ENCODE peak calls at places on chromosomes 11 and 22, in eight cellular contexts. Y is posterior cingulate gyrus; F is NCI-H1105 treated with DMSO at 0.1 percent for 48 hours; G is NCI-H1092; R is A549; T is trophoblast cell; D is activated CD4-positive, alpha-beta T cell treated with anti-CD3 and anti-CD28 coated beads for 24 hours; A is osteoblast. W is an unnamed sample.

GRCh38 chr11:92709329-92709728 is 260.1 kb upstream of the MTNR1B start:
- DNase-seq in Y (no peak), F (no peak), G (no peak), R (no peak), T (no peak), D (no peak), A (no peak), W (no peak)

GRCh38 chr22:19244600-19245352 is 46.7 kb downstream of the CLTCL1 start:
- DNase-seq in Y (no peak), F (no peak), G (no peak), R (no peak), T (no peak), D (no peak), A (no peak), W (no peak)

GRCh38 chr22:17835256-17835655 is 61.0 kb upstream of the BID start:
- DNase-seq in Y (no peak), F (no peak), G (no peak), R (no peak), T (no peak), D (no peak), A (no peak), W (no peak)

GRCh38 chr11:64094463-64095223 is 58.9 kb downstream of the FLRT1 start:
- DNase-seq in Y (peak), F (no peak), G (no peak), R (peak), T (peak), D (no peak), A (peak), W (peak)

GRCh38 chr22:46941958-46942815 is 179.7 kb downstream of the TBC1D22A start:
- DNase-seq in Y (no peak), F (no peak), G (no peak), R (no peak), T (peak), D (no peak), A (peak), W (no peak)

GRCh38 chr11:17098038-17098437 is 20.6 kb upstream of the RPS13 start:
- DNase-seq in Y (no peak), F (no peak), G (no peak), R (no peak), T (no peak), D (no peak), A (no peak), W (no peak)

GRCh38 chr22:36334081-36334831 is 53.5 kb downstream of the MYH9 start:
- DNase-seq in Y (no peak), F (no peak), G (no peak), R (no peak), T (peak), D (no peak), A (peak), W (peak)

GRCh38 chr11:21040615-21041014 is 371.2 kb downstream of the NELL1 start:
- DNase-seq in Y (no peak), F (no peak), G (no peak), R (no peak), T (no peak), D (no peak), A (no peak), W (no peak)

GRCh38 chr22:48372395-48372794 is 1455.3 kb downstream of the BRD1 start:
- DNase-seq in Y (no peak), F (no peak), G (no peak), R (no peak), T (no peak), D (no peak), A (peak), W (peak)

GRCh38 chr11:6321961-6322362 is 1.7 kb upstream of the CAVIN3 start:
- DNase-seq in Y (no peak), F (no peak), G (no peak), R (no peak), T (no peak), D (no peak), A (peak), W (no peak)

GRCh38 chr11:6022954-6023353 is 7.6 kb downstream of the OR56A1 start:
- DNase-seq in Y (no peak), F (peak), G (no peak), R (peak), T (peak), D (no peak), A (no peak), W (peak)

GRCh38 chr11:16397355-16397754 is 41.0 kb upstream of the SOX6 start:
- DNase-seq in Y (no peak), F (no peak), G (no peak), R (no peak), T (no peak), D (no peak), A (no peak), W (no peak)

GRCh38 chr11:57792060-57792541 is 30.5 kb downstream of the CTNND1 start:
- DNase-seq in Y (no peak), F (no peak), G (no peak), R (no peak), T (peak), D (peak), A (peak), W (no peak)

GRCh38 chr11:125935629-125936199 is 10.1 kb upstream of the VSIG10L2 start:
- DNase-seq in Y (no peak), F (no peak), G (no peak), R (no peak), T (no peak), D (no peak), A (no peak), W (no peak)

GRCh38 chr11:111777094-111778046 is 11.2 kb upstream of the PPP2R1B start:
- DNase-seq in Y (peak), F (peak), G (peak), R (peak), T (peak), D (no peak), A (peak), W (peak)

GRCh38 chr11:88454881-88455280 is 117.3 kb upstream of the CTSC start:
- DNase-seq in Y (no peak), F (no peak), G (no peak), R (no peak), T (no peak), D (no peak), A (no peak), W (no peak)

GRCh38 chr11:104094576-104094975 is 58.1 kb downstream of the DDI1 start:
- DNase-seq in Y (no peak), F (no peak), G (no peak), R (no peak), T (no peak), D (no peak), A (no peak), W (no peak)

GRCh38 chr22:23183107-23183698 is 2.9 kb downstream of the BCR start:
- DNase-seq in Y (peak), F (peak), G (peak), R (no peak), T (peak), D (no peak), A (peak), W (peak)

GRCh38 chr11:66011239-66011784 is 496 bp upstream of the CST6 start:
- DNase-seq in Y (no peak), F (no peak), G (no peak), R (no peak), T (peak), D (no peak), A (peak), W (peak)

GRCh38 chr11:75656044-75656726 is 12.7 kb downstream of the MAP6 start:
- DNase-seq in Y (no peak), F (no peak), G (no peak), R (no peak), T (no peak), D (no peak), A (no peak), W (peak)

GRCh38 chr11:34327804-34328631 is 29.8 kb downstream of the ABTB2 start:
- DNase-seq in Y (peak), F (no peak), G (peak), R (no peak), T (no peak), D (no peak), A (no peak), W (peak)

W was measured in mesendoderm.